ENCODE peak calls at places on chromosomes 2 and 18, in six cellular contexts. E is uterus, U is right lobe of liver, Q is Karpas-422, Y is HCT116, J is body of pancreas. F is an unnamed sample. For H3K4me1, the result is how much of the 10 kb centered on the place peaks cover.

GRCh38 chr2:127591221-127591923 is 54.6 kb upstream of the GPR17 start:
- DNase-seq in E (peak), U (peak), Q (peak), Y (peak), J (peak), F (peak)

GRCh38 chr2:135563793-135564192 is 32.5 kb downstream of the R3HDM1 start:
- DNase-seq in E (no peak), U (no peak), Q (no peak), Y (no peak), J (no peak), F (no peak)

GRCh38 chr2:177252808-177253531 is 11.6 kb downstream of the NFE2L2 start:
- DNase-seq in E (no peak), U (no peak), Q (no peak), Y (no peak), J (no peak), F (no peak)

GRCh38 chr2:36965196-36965595 is 1.1 kb downstream of the STRN start:
- DNase-seq in E (no peak), U (no peak), Q (no peak), Y (no peak), J (no peak), F (no peak)

GRCh38 chr18:59662008-59662701 is 35.1 kb downstream of the CCBE1 start:
- DNase-seq in E (no peak), U (no peak), Q (no peak), Y (no peak), J (no peak), F (no peak)

GRCh38 chr2:146523218-146523617 is 1321.6 kb upstream of the ACVR2A start:
- DNase-seq in E (no peak), U (no peak), Q (peak), Y (no peak), J (no peak), F (no peak)

GRCh38 chr2:47012189-47012588 is 96.6 kb upstream of the MCFD2 start:
- DNase-seq in E (no peak), U (no peak), Q (no peak), Y (no peak), J (no peak), F (no peak)

GRCh38 chr18:34633368-34633767 is 76.7 kb upstream of the DTNA start:
- DNase-seq in E (no peak), U (no peak), Q (no peak), Y (no peak), J (no peak), F (no peak)

GRCh38 chr2:50672286-50672685 is 359.6 kb downstream of the NRXN1 start:
- DNase-seq in E (no peak), U (no peak), Q (no peak), Y (no peak), J (no peak), F (no peak)

GRCh38 chr18:50128506-50129271 is 66.3 kb downstream of the MYO5B start:
- DNase-seq in E (no peak), U (peak), Q (no peak), Y (no peak), J (peak), F (no peak)

GRCh38 chr2:196875414-196875813 is 51.1 kb downstream of the PGAP1 start:
- DNase-seq in E (no peak), U (no peak), Q (no peak), Y (no peak), J (no peak), F (no peak)

GRCh38 chr2:219441451-219442205 is 7.0 kb downstream of the SPEG start:
- DNase-seq in E (peak), U (no peak), Q (no peak), Y (no peak), J (peak), F (no peak)
- H3K4me3 ChIP-seq in E (peak), U (peak), Q (no peak), Y (peak), J (peak), F (peak)

GRCh38 chr2:14423145-14423906 is 209.2 kb upstream of the LRATD1 start:
- DNase-seq in E (no peak), U (no peak), Q (no peak), Y (no peak), J (no peak), F (no peak)

GRCh38 chr2:14425869-14426268 is 206.6 kb upstream of the LRATD1 start:
- DNase-seq in E (no peak), U (no peak), Q (no peak), Y (no peak), J (no peak), F (no peak)

GRCh38 chr2:14427982-14428567 is 204.4 kb upstream of the LRATD1 start:
- DNase-seq in E (no peak), U (no peak), Q (no peak), Y (no peak), J (no peak), F (peak)

GRCh38 chr2:14422426-14422825 is 210.1 kb upstream of the LRATD1 start:
- DNase-seq in E (no peak), U (no peak), Q (no peak), Y (no peak), J (no peak), F (no peak)

GRCh38 chr2:14424478-14425390 is 207.8 kb upstream of the LRATD1 start:
- DNase-seq in E (no peak), U (no peak), Q (no peak), Y (no peak), J (no peak), F (no peak)
- H3K4me1 ChIP-seq in E (under half), U (under half), Q (under half), Y (under half), J (under half), F (under half)

GRCh38 chr2:138893746-138894145 is 113.6 kb upstream of the NXPH2 start:
- DNase-seq in E (no peak), U (no peak), Q (no peak), Y (no peak), J (no peak), F (no peak)
- H3K4me3 ChIP-seq in E (no peak), U (no peak), Q (no peak), Y (no peak), J (no peak), F (no peak)

GRCh38 chr2:64732153-64732552 is 78.4 kb upstream of the SERTAD2 start:
- DNase-seq in E (no peak), U (no peak), Q (no peak), Y (no peak), J (no peak), F (no peak)
- H3K4me1 ChIP-seq in E (under half), U (under half), Q (half or more), Y (under half), J (under half), F (under half)

GRCh38 chr18:9684901-9685738 is 23.0 kb upstream of the RAB31 start:
- DNase-seq in E (no peak), U (no peak), Q (no peak), Y (no peak), J (no peak), F (no peak)
- H3K4me3 ChIP-seq in E (no peak), U (no peak), Q (no peak), Y (no peak), J (no peak), F (no peak)

F was measured in testis.